ENCODE peak calls at places on chromosomes 2 and 18, in six cellular contexts. One of them, this sample, is unnamed.

GRCh38 chr2:206521612-206522011 is 78.3 kb downstream of the ADAM23 start:
- DNase-seq in IMR-90: no peak
- DNase-seq in H9: no peak
- DNase-seq in neuronal stem cell: no peak
- DNase-seq in trophoblast cell: no peak
- DNase-seq in H1: no peak
- DNase-seq in this sample: no peak

GRCh38 chr2:11701831-11702301 is 31.9 kb upstream of the NTSR2 start:
- DNase-seq in IMR-90: peak; percentile 66
- DNase-seq in H9: no peak
- DNase-seq in neuronal stem cell: no peak
- DNase-seq in trophoblast cell: peak; percentile 47
- DNase-seq in H1: no peak
- DNase-seq in this sample: peak; percentile 25

GRCh38 chr2:223696719-223697118 is 94.6 kb upstream of the SCG2 start:
- DNase-seq in IMR-90: peak; percentile 69
- DNase-seq in H9: no peak
- DNase-seq in neuronal stem cell: no peak
- DNase-seq in trophoblast cell: no peak
- DNase-seq in H1: no peak
- DNase-seq in this sample: peak; percentile 25

GRCh38 chr2:173741715-173742114 is 223.5 kb downstream of the SP3 start:
- DNase-seq in IMR-90: no peak
- DNase-seq in H9: no peak
- DNase-seq in neuronal stem cell: no peak
- DNase-seq in trophoblast cell: no peak
- DNase-seq in H1: no peak
- DNase-seq in this sample: no peak

GRCh38 chr2:12715258-12715865 is 1.4 kb upstream of the TRIB2 start:
- DNase-seq in IMR-90: no peak
- DNase-seq in H9: no peak
- DNase-seq in neuronal stem cell: no peak
- DNase-seq in trophoblast cell: no peak
- DNase-seq in H1: no peak
- DNase-seq in this sample: peak; percentile 32

GRCh38 chr2:131030478-131030971 is 62.7 kb downstream of the FAM168B start:
- DNase-seq in IMR-90: no peak
- DNase-seq in H9: no peak
- DNase-seq in neuronal stem cell: no peak
- DNase-seq in trophoblast cell: no peak
- DNase-seq in H1: no peak
- DNase-seq in this sample: no peak

GRCh38 chr2:184444217-184444616 is 154.1 kb upstream of the ZNF804A start:
- DNase-seq in IMR-90: no peak
- DNase-seq in H9: no peak
- DNase-seq in neuronal stem cell: no peak
- DNase-seq in trophoblast cell: no peak
- DNase-seq in H1: no peak
- DNase-seq in this sample: no peak

GRCh38 chr2:128374001-128374710 is 55.5 kb upstream of the HS6ST1 start:
- DNase-seq in IMR-90: peak; percentile 87
- DNase-seq in H9: no peak
- DNase-seq in neuronal stem cell: no peak
- DNase-seq in trophoblast cell: peak; percentile 65
- DNase-seq in H1: no peak
- DNase-seq in this sample: peak; percentile 90

GRCh38 chr2:230330725-230331124 is 3.7 kb downstream of the SP140L start:
- DNase-seq in IMR-90: peak; percentile 36
- DNase-seq in H9: no peak
- DNase-seq in neuronal stem cell: no peak
- DNase-seq in trophoblast cell: peak; percentile 72
- DNase-seq in H1: no peak
- DNase-seq in this sample: peak; percentile 84

DNA sequence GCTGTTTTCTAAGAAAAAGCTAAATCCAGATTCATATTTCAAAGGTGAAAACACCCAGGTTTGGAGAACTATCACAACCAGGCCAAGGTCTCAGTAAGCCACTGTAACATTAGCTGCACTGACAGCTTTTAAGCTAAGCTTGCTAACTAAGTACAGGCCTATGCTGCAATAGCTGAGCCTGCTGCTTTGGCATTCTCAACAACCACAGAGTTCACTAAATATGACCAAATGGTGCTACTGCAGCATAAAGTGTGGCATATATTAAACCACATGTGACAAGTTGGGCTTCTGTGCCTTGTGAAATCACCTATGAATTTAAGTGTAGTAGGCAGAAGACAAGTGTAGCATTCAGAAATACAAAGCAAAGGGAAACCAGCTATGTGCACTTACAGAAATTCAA is 206.7 kb downstream of the TCF4 start:
- DNase-seq in IMR-90: peak; percentile 89
- DNase-seq in H9: no peak
- DNase-seq in neuronal stem cell: no peak
- DNase-seq in trophoblast cell: no peak
- DNase-seq in H1: no peak
- DNase-seq in this sample: peak; percentile 93
- H3K4me2 ChIP-seq in IMR-90: no peak overlapping the region
- H3K4me2 ChIP-seq in H9: no peak overlapping the region
- H3K4me2 ChIP-seq in neuronal stem cell: no peak overlapping the region
- H3K4me2 ChIP-seq in trophoblast cell: no peak overlapping the region
- H3K4me2 ChIP-seq in H1: no peak overlapping the region
- H3K4me2 ChIP-seq in this sample: no peak overlapping the region

GRCh38 chr2:27398962-27399361 is 10.4 kb downstream of the PPM1G start:
- DNase-seq in IMR-90: no peak
- DNase-seq in H9: no peak
- DNase-seq in neuronal stem cell: no peak
- DNase-seq in trophoblast cell: no peak
- DNase-seq in H1: no peak
- DNase-seq in this sample: no peak
- H4K91ac ChIP-seq in IMR-90: no peak overlapping the region
- H4K91ac ChIP-seq in H9: no peak overlapping the region
- H4K91ac ChIP-seq in neuronal stem cell: no peak overlapping the region
- H4K91ac ChIP-seq in trophoblast cell: no peak overlapping the region
- H4K91ac ChIP-seq in H1: no peak overlapping the region
- H4K91ac ChIP-seq in this sample: no peak overlapping the region

DNA sequence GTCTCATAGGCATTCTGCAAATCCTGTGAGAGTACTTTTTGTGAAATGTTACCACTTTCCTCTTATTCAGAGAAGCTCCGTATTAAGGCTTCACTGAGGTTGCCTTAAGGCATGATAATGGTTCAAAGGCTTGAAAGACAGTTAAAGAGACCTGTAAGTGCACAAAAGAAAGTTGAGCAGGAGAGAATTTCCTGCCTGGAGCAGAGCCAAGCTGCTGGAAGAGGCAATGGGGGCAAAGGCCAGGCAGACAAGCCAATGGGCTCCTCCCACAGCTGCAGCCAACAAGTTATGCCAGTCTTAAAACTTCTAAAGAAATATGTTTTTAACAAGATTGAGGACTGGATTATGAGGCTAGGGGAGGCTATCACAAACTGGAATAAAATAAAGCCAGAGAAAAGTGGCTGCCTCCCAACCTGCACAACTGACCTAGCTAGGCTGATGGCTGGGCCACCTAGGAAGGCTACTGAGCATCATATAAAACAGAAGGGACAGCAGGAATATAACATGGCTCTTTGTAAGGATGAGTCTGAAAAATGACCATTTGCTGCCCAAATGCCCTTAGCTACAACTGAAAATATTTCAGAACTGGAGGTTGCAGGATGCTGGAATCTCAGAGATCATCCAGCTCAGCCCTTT is 2.1 kb downstream of the IL1B start:
- DNase-seq in IMR-90: no peak
- DNase-seq in H9: no peak
- DNase-seq in neuronal stem cell: no peak
- DNase-seq in trophoblast cell: peak; percentile 24
- DNase-seq in H1: no peak
- DNase-seq in this sample: no peak
- H3K4me2 ChIP-seq in IMR-90: peak overlapping the region; percentile 16
- H3K4me2 ChIP-seq in H9: no peak overlapping the region
- H3K4me2 ChIP-seq in neuronal stem cell: no peak overlapping the region
- H3K4me2 ChIP-seq in trophoblast cell: no peak overlapping the region
- H3K4me2 ChIP-seq in H1: no peak overlapping the region
- H3K4me2 ChIP-seq in this sample: no peak overlapping the region

GRCh38 chr2:241884951-241885700 is 15.6 kb downstream of the RTP5 start:
- DNase-seq in IMR-90: no peak
- DNase-seq in H9: no peak
- DNase-seq in neuronal stem cell: no peak
- DNase-seq in trophoblast cell: no peak
- DNase-seq in H1: no peak
- DNase-seq in this sample: no peak
- H4K91ac ChIP-seq in IMR-90: no peak overlapping the region
- H4K91ac ChIP-seq in H9: no peak overlapping the region
- H4K91ac ChIP-seq in neuronal stem cell: no peak overlapping the region
- H4K91ac ChIP-seq in trophoblast cell: no peak overlapping the region
- H4K91ac ChIP-seq in H1: no peak overlapping the region
- H4K91ac ChIP-seq in this sample: no peak overlapping the region

GRCh38 chr2:54859997-54860701 is 136.7 kb downstream of the EML6 start:
- DNase-seq in IMR-90: peak; percentile 89
- DNase-seq in H9: no peak
- DNase-seq in neuronal stem cell: no peak
- DNase-seq in trophoblast cell: peak; percentile 23
- DNase-seq in H1: no peak
- DNase-seq in this sample: peak; percentile 79

GRCh38 chr2:54855434-54855833 is 132.0 kb downstream of the EML6 start:
- DNase-seq in IMR-90: peak; percentile 20
- DNase-seq in H9: no peak
- DNase-seq in neuronal stem cell: no peak
- DNase-seq in trophoblast cell: no peak
- DNase-seq in H1: no peak
- DNase-seq in this sample: no peak

GRCh38 chr2:54862229-54862628 is 138.8 kb downstream of the EML6 start:
- DNase-seq in IMR-90: no peak
- DNase-seq in H9: no peak
- DNase-seq in neuronal stem cell: no peak
- DNase-seq in trophoblast cell: no peak
- DNase-seq in H1: no peak
- DNase-seq in this sample: no peak

GRCh38 chr2:54859416-54859815 is 136.0 kb downstream of the EML6 start:
- DNase-seq in IMR-90: no peak
- DNase-seq in H9: no peak
- DNase-seq in neuronal stem cell: no peak
- DNase-seq in trophoblast cell: no peak
- DNase-seq in H1: no peak
- DNase-seq in this sample: no peak

DNA sequence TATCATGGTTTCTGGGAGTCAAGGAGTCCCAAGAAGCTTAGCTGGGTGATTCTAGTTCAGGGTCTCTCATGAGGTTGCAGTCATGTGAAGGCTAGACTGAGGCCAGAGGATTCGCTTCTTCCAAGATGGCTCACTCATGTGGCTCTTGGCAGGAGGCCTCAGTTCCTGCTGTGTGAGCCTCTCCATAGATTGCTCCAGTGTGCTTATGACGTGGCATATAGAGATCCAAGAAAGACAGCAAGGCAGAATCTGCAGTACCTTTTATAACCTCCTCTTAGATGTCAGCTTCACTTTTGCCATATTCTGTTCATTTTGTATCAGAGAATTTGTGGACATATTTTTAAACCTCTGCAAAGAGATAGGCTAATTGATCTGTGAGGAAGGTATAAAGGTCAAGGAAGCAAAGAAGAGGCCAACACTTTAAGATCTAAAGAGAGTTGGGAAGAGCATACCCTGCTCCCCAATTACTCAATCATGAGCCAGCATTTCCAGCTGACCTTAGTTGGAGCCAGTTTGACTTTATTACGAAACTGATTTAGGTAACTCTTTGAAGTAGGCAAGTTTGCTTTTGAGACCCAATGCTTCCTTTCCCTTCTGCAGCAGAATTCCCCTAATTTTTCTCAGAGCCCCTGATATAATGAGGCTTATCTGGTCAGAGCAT is 134.7 kb downstream of the EML6 start:
- DNase-seq in IMR-90: peak; percentile 58
- DNase-seq in H9: no peak
- DNase-seq in neuronal stem cell: no peak
- DNase-seq in trophoblast cell: peak; percentile 17
- DNase-seq in H1: no peak
- DNase-seq in this sample: no peak
- H3K4me2 ChIP-seq in IMR-90: no peak overlapping the region
- H3K4me2 ChIP-seq in H9: no peak overlapping the region
- H3K4me2 ChIP-seq in neuronal stem cell: no peak overlapping the region
- H3K4me2 ChIP-seq in trophoblast cell: no peak overlapping the region
- H3K4me2 ChIP-seq in H1: no peak overlapping the region
- H3K4me2 ChIP-seq in this sample: no peak overlapping the region

GRCh38 chr2:54526226-54526879 is 70.2 kb downstream of the SPTBN1 start:
- DNase-seq in IMR-90: no peak
- DNase-seq in H9: no peak
- DNase-seq in neuronal stem cell: no peak
- DNase-seq in trophoblast cell: no peak
- DNase-seq in H1: no peak
- DNase-seq in this sample: no peak

GRCh38 chr2:54525321-54525720 is 69.2 kb downstream of the SPTBN1 start:
- DNase-seq in IMR-90: no peak
- DNase-seq in H9: no peak
- DNase-seq in neuronal stem cell: no peak
- DNase-seq in trophoblast cell: peak; percentile 63
- DNase-seq in H1: no peak
- DNase-seq in this sample: no peak

GRCh38 chr2:54531558-54531957 is 75.4 kb downstream of the SPTBN1 start:
- DNase-seq in IMR-90: peak; percentile 86
- DNase-seq in H9: no peak
- DNase-seq in neuronal stem cell: no peak
- DNase-seq in trophoblast cell: peak; percentile 47
- DNase-seq in H1: no peak
- DNase-seq in this sample: peak; percentile 64

GRCh38 chr2:54529935-54530334 is 73.8 kb downstream of the SPTBN1 start:
- DNase-seq in IMR-90: no peak
- DNase-seq in H9: no peak
- DNase-seq in neuronal stem cell: no peak
- DNase-seq in trophoblast cell: peak; percentile 93
- DNase-seq in H1: no peak
- DNase-seq in this sample: no peak

GRCh38 chr2:54528311-54528945 is 72.3 kb downstream of the SPTBN1 start:
- DNase-seq in IMR-90: peak; percentile 60
- DNase-seq in H9: no peak
- DNase-seq in neuronal stem cell: no peak
- DNase-seq in trophoblast cell: peak; percentile 52
- DNase-seq in H1: no peak
- DNase-seq in this sample: no peak
- H4K91ac ChIP-seq in IMR-90: no peak overlapping the region
- H4K91ac ChIP-seq in H9: no peak overlapping the region
- H4K91ac ChIP-seq in neuronal stem cell: no peak overlapping the region
- H4K91ac ChIP-seq in trophoblast cell: no peak overlapping the region
- H4K91ac ChIP-seq in H1: no peak overlapping the region
- H4K91ac ChIP-seq in this sample: no peak overlapping the region

GRCh38 chr2:113876503-113877387 is 13.1 kb upstream of the ACTR3 start:
- DNase-seq in IMR-90: no peak
- DNase-seq in H9: peak; percentile 63
- DNase-seq in neuronal stem cell: no peak
- DNase-seq in trophoblast cell: peak; percentile 43
- DNase-seq in H1: no peak
- DNase-seq in this sample: no peak

GRCh38 chr2:113869253-113869652 is 20.6 kb upstream of the ACTR3 start:
- DNase-seq in IMR-90: peak; percentile 33
- DNase-seq in H9: no peak
- DNase-seq in neuronal stem cell: no peak
- DNase-seq in trophoblast cell: no peak
- DNase-seq in H1: no peak
- DNase-seq in this sample: no peak

GRCh38 chr2:113873867-113874266 is 16.0 kb upstream of the ACTR3 start:
- DNase-seq in IMR-90: no peak
- DNase-seq in H9: no peak
- DNase-seq in neuronal stem cell: no peak
- DNase-seq in trophoblast cell: no peak
- DNase-seq in H1: no peak
- DNase-seq in this sample: no peak

GRCh38 chr2:113877651-113878594 is 12.0 kb upstream of the ACTR3 start:
- DNase-seq in IMR-90: peak; percentile 61
- DNase-seq in H9: no peak
- DNase-seq in neuronal stem cell: no peak
- DNase-seq in trophoblast cell: no peak
- DNase-seq in H1: no peak
- DNase-seq in this sample: peak; percentile 74

GRCh38 chr2:113872201-113872600 is 17.7 kb upstream of the ACTR3 start:
- DNase-seq in IMR-90: peak; percentile 80
- DNase-seq in H9: no peak
- DNase-seq in neuronal stem cell: no peak
- DNase-seq in trophoblast cell: no peak
- DNase-seq in H1: no peak
- DNase-seq in this sample: peak; percentile 29
- H3K4me2 ChIP-seq in IMR-90: peak overlapping the region; percentile 26
- H3K4me2 ChIP-seq in H9: no peak overlapping the region
- H3K4me2 ChIP-seq in neuronal stem cell: no peak overlapping the region
- H3K4me2 ChIP-seq in trophoblast cell: no peak overlapping the region
- H3K4me2 ChIP-seq in H1: no peak overlapping the region
- H3K4me2 ChIP-seq in this sample: no peak overlapping the region